ENCODE peak calls at places on chromosomes 7 and 10, in four cellular contexts. V is kidney glomerular epithelial cell, Q is brain microvascular endothelial cell, U is sigmoid colon. Y is an unnamed sample.
A peak's percentile ranks its signal among the peaks of the same experiment; 100 is the strongest.

GRCh38 chr10:114779803-114780609 is 41.6 kb upstream of the FHIP2A start:
- DNase-seq in V (peak; percentile 55), Q (peak; percentile 72), U (no peak), Y (peak; percentile 52)

GRCh38 chr10:43885842-43886241 is 237.2 kb upstream of the ZNF32 start:
- DNase-seq in V (no peak), Q (no peak), U (no peak), Y (no peak)

GRCh38 chr10:100008708-100009282 is 952 bp downstream of the DNMBP start:
- DNase-seq in V (no peak), Q (no peak), U (peak; percentile 2), Y (no peak)

GRCh38 chr10:27525819-27526218 is 21.7 kb downstream of the RAB18 start:
- DNase-seq in V (no peak), Q (no peak), U (no peak), Y (no peak)

GRCh38 chr7:55481126-55481525 is 91.2 kb downstream of the VOPP1 start:
- DNase-seq in V (no peak), Q (no peak), U (no peak), Y (no peak)

GRCh38 chr10:109866995-109867635 is 56.2 kb downstream of the XPNPEP1 start:
- DNase-seq in V (peak; percentile 15), Q (no peak), U (no peak), Y (no peak)

GRCh38 chr7:18821554-18821953 is 295.9 kb downstream of the TWIST1 start:
- DNase-seq in V (no peak), Q (no peak), U (no peak), Y (no peak)

GRCh38 chr10:132964231-132964630 is 21.9 kb upstream of the CFAP46 start:
- DNase-seq in V (no peak), Q (no peak), U (peak; percentile 42), Y (no peak)

GRCh38 chr10:90111671-90112070 is 410.3 kb downstream of the KIF20B start:
- DNase-seq in V (peak; percentile 48), Q (peak; percentile 38), U (no peak), Y (peak; percentile 43)

GRCh38 chr7:125279956-125280355 is 350.3 kb upstream of the POT1 start:
- DNase-seq in V (no peak), Q (no peak), U (no peak), Y (no peak)

GRCh38 chr10:122033224-122033926 is 44.4 kb downstream of the TACC2 start:
- DNase-seq in V (no peak), Q (no peak), U (no peak), Y (no peak)

GRCh38 chr7:136585954-136586670 is 282.3 kb upstream of the CHRM2 start:
- DNase-seq in V (no peak), Q (no peak), U (no peak), Y (no peak)

GRCh38 chr10:101283762-101284161 is 54.5 kb upstream of the LBX1 start:
- DNase-seq in V (no peak), Q (no peak), U (no peak), Y (no peak)

GRCh38 chr10:125700355-125700911 is 17.5 kb upstream of the TEX36 start:
- DNase-seq in V (no peak), Q (no peak), U (no peak), Y (no peak)

GRCh38 chr7:33937871-33938270 is 32.5 kb downstream of the BMPER start:
- DNase-seq in V (no peak), Q (no peak), U (no peak), Y (no peak)

GRCh38 chr10:98956576-98957260 is 278.9 kb downstream of the HPSE2 start:
- DNase-seq in V (peak; percentile 3), Q (peak; percentile 31), U (no peak), Y (no peak)